ENCODE peak calls at places on chromosomes 13 and 19, in five cellular contexts. One of them, this sample, is unnamed.
A peak's percentile ranks its signal among the peaks of the same experiment; 100 is the strongest.

GRCh38 chr19:37304190-37304883 is 66.6 kb upstream of the ZNF527 start:
- DNase-seq in psoas muscle: peak; percentile 49
- DNase-seq in uterus: peak; percentile 45
- DNase-seq in choroid plexus epithelial cell: no peak
- DNase-seq in brain microvascular endothelial cell: no peak
- DNase-seq in this sample: no peak

GRCh38 chr13:42355118-42355840 is 83.3 kb downstream of the AKAP11 start:
- DNase-seq in uterus: no peak
- DNase-seq in choroid plexus epithelial cell: no peak
- DNase-seq in psoas muscle: no peak
- DNase-seq in brain microvascular endothelial cell: no peak
- DNase-seq in this sample: no peak

GRCh38 chr13:67048793-67049150 is 181.4 kb downstream of the PCDH9 start:
- DNase-seq in brain microvascular endothelial cell: peak; percentile 78
- DNase-seq in psoas muscle: no peak
- DNase-seq in choroid plexus epithelial cell: peak; percentile 91
- DNase-seq in uterus: no peak
- DNase-seq in this sample: no peak

GRCh38 chr13:26377038-26377437 is 123.1 kb downstream of the CDK8 start:
- DNase-seq in choroid plexus epithelial cell: peak; percentile 38
- DNase-seq in psoas muscle: peak; percentile 17
- DNase-seq in uterus: no peak
- DNase-seq in brain microvascular endothelial cell: peak; percentile 3
- DNase-seq in this sample: no peak

GRCh38 chr13:30737511-30738342 is 2.4 kb downstream of the ALOX5AP start:
- DNase-seq in uterus: no peak
- DNase-seq in choroid plexus epithelial cell: no peak
- DNase-seq in brain microvascular endothelial cell: no peak
- DNase-seq in psoas muscle: no peak
- DNase-seq in this sample: no peak

GRCh38 chr13:59643906-59644626 is 519.7 kb downstream of the DIAPH3 start:
- DNase-seq in psoas muscle: no peak
- DNase-seq in uterus: no peak
- DNase-seq in choroid plexus epithelial cell: no peak
- DNase-seq in brain microvascular endothelial cell: no peak
- DNase-seq in this sample: no peak

GRCh38 chr19:35618857-35619256 is 6.3 kb downstream of the HAUS5 start:
- DNase-seq in psoas muscle: no peak
- DNase-seq in brain microvascular endothelial cell: no peak
- DNase-seq in uterus: no peak
- DNase-seq in choroid plexus epithelial cell: no peak
- DNase-seq in this sample: no peak

GRCh38 chr13:31885994-31886393 is 145.6 kb upstream of the FRY start:
- DNase-seq in uterus: no peak
- DNase-seq in choroid plexus epithelial cell: peak; percentile 22
- DNase-seq in brain microvascular endothelial cell: no peak
- DNase-seq in psoas muscle: no peak
- DNase-seq in this sample: no peak

GRCh38 chr13:105276571-105276970 is 1258.9 kb downstream of the EFNB2 start:
- DNase-seq in choroid plexus epithelial cell: no peak
- DNase-seq in psoas muscle: no peak
- DNase-seq in brain microvascular endothelial cell: no peak
- DNase-seq in uterus: no peak
- DNase-seq in this sample: no peak

GRCh38 chr19:45391346-45391745 is 13.5 kb downstream of the PPP1R13L start:
- DNase-seq in choroid plexus epithelial cell: peak; percentile 44
- DNase-seq in uterus: no peak
- DNase-seq in brain microvascular endothelial cell: no peak
- DNase-seq in psoas muscle: no peak
- DNase-seq in this sample: no peak

GRCh38 chr19:58395979-58396627 is 647 bp downstream of the RNF225 start:
- DNase-seq in brain microvascular endothelial cell: no peak
- DNase-seq in choroid plexus epithelial cell: peak; percentile 17
- DNase-seq in psoas muscle: no peak
- DNase-seq in uterus: no peak
- DNase-seq in this sample: no peak

GRCh38 chr19:57290970-57291369 is 10.7 kb downstream of the ZNF460 start:
- DNase-seq in brain microvascular endothelial cell: no peak
- DNase-seq in psoas muscle: no peak
- DNase-seq in uterus: no peak
- DNase-seq in choroid plexus epithelial cell: no peak
- DNase-seq in this sample: no peak

GRCh38 chr13:28429096-28429495 is 65.8 kb downstream of the FLT1 start:
- DNase-seq in brain microvascular endothelial cell: no peak
- DNase-seq in uterus: no peak
- DNase-seq in choroid plexus epithelial cell: no peak
- DNase-seq in psoas muscle: no peak
- DNase-seq in this sample: no peak

GRCh38 chr13:100550433-100550832 is 38.2 kb downstream of the GGACT start:
- DNase-seq in uterus: peak; percentile 66
- DNase-seq in brain microvascular endothelial cell: peak; percentile 53
- DNase-seq in choroid plexus epithelial cell: peak; percentile 77
- DNase-seq in psoas muscle: peak; percentile 35
- DNase-seq in this sample: peak; percentile 75

GRCh38 chr19:2255112-2255845 is 938 bp downstream of the JSRP1 start:
- DNase-seq in brain microvascular endothelial cell: no peak
- DNase-seq in choroid plexus epithelial cell: no peak
- DNase-seq in uterus: no peak
- DNase-seq in psoas muscle: no peak
- DNase-seq in this sample: no peak

GRCh38 chr19:2255982-2256685 is at the start of gene JSRP1:
- DNase-seq in choroid plexus epithelial cell: no peak
- DNase-seq in uterus: no peak
- DNase-seq in psoas muscle: peak; percentile 90
- DNase-seq in brain microvascular endothelial cell: no peak
- DNase-seq in this sample: no peak

GRCh38 chr19:2253106-2254051 is 2.8 kb downstream of the JSRP1 start:
- DNase-seq in uterus: no peak
- DNase-seq in brain microvascular endothelial cell: no peak
- DNase-seq in choroid plexus epithelial cell: no peak
- DNase-seq in psoas muscle: no peak
- DNase-seq in this sample: no peak

GRCh38 chr19:2252481-2253105 is 3.5 kb downstream of the AMH start:
- DNase-seq in brain microvascular endothelial cell: no peak
- DNase-seq in psoas muscle: no peak
- DNase-seq in uterus: no peak
- DNase-seq in choroid plexus epithelial cell: no peak
- DNase-seq in this sample: no peak

DNA sequence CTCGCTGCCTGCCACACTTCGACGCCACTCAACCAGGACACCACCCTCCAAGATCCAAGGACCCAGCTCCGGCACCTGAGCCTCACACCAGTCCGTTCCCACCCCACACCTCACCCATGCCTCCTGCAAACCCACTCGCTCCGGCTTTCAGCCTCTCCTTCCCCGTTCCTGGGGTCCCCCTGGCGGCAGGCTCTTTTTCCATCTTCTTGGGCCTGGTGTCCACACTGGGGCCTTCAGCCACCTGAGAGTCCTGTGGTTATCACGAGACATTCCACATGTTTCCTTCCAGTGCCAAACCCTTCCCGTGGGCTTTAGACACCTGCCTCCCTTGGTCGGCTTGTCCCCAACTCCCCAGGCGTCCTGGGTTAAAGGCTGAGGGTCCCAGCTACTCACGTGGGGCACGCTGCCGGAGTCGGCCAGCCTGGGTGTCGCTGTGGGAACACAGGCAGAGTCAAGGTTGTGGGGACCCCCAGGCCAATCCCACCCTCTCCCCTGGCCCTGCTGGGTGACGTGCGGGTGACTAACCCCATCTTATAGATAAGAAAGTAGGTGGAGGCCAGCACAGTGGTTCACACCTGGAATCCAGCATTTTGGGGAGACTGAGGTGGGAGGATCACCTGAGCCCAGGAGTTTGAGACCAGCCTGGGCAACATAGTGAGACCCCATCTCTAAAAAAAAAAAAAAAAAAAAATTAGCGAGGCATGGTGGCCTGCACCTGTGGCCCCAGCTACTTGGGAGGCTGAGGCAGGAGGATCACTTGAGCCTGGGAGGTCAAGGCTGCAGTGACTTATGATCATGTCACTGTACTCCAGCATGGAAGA is 2.0 kb downstream of the JSRP1 start:
- DNase-seq in brain microvascular endothelial cell: no peak
- DNase-seq in psoas muscle: no peak
- DNase-seq in choroid plexus epithelial cell: peak; percentile 67
- DNase-seq in uterus: no peak
- DNase-seq in this sample: no peak
- TF ChIP-seq CTCF in brain microvascular endothelial cell: peak; percentile 77
- TF ChIP-seq CTCF in psoas muscle: peak; percentile 24
- TF ChIP-seq CTCF in choroid plexus epithelial cell: peak; percentile 79
- TF ChIP-seq CTCF in uterus: no peak
- TF ChIP-seq CTCF in this sample: peak; percentile 48

GRCh38 chr19:40756502-40757110 is 5.6 kb downstream of the SNRPA start:
- DNase-seq in uterus: no peak
- DNase-seq in psoas muscle: no peak
- DNase-seq in brain microvascular endothelial cell: no peak
- DNase-seq in choroid plexus epithelial cell: no peak
- DNase-seq in this sample: no peak
- TF ChIP-seq CTCF in uterus: no peak
- TF ChIP-seq CTCF in psoas muscle: no peak
- TF ChIP-seq CTCF in brain microvascular endothelial cell: no peak
- TF ChIP-seq CTCF in choroid plexus epithelial cell: no peak
- TF ChIP-seq CTCF in this sample: no peak

DNA sequence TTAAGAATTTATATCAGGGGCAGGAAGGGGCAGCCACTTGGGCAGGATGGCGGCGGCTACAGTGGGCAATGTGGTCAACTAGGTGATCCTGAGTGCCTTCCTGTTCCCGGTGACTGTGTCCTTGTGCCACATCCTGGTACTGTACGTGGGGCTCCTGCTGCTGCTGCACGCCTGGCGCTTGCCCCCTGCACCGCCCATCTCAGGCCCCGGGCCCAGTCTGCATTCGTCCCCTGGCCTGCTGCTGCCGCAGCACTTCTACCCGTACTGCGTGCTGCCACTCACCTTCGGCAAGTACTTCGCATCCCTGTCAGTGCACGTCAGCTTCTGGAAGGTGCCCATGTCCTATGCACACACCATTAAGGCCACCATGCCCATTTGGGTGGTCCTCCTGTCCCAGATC is 40.1 kb downstream of the IFT88 start:
- DNase-seq in uterus: no peak
- DNase-seq in brain microvascular endothelial cell: no peak
- DNase-seq in psoas muscle: no peak
- DNase-seq in choroid plexus epithelial cell: no peak
- DNase-seq in this sample: no peak
- TF ChIP-seq CTCF in uterus: no peak
- TF ChIP-seq CTCF in brain microvascular endothelial cell: no peak
- TF ChIP-seq CTCF in psoas muscle: no peak
- TF ChIP-seq CTCF in choroid plexus epithelial cell: no peak
- TF ChIP-seq CTCF in this sample: no peak

GRCh38 chr19:39407644-39408391 is 1.2 kb downstream of the ZFP36 start:
- DNase-seq in brain microvascular endothelial cell: no peak
- DNase-seq in uterus: peak; percentile 50
- DNase-seq in choroid plexus epithelial cell: peak; percentile 45
- DNase-seq in psoas muscle: peak; percentile 51
- DNase-seq in this sample: no peak

GRCh38 chr19:39405261-39405912 is 1.3 kb upstream of the ZFP36 start:
- DNase-seq in brain microvascular endothelial cell: no peak
- DNase-seq in uterus: peak; percentile 38
- DNase-seq in psoas muscle: no peak
- DNase-seq in choroid plexus epithelial cell: no peak
- DNase-seq in this sample: no peak

GRCh38 chr19:39407394-39407643 is 672 bp downstream of the ZFP36 start:
- DNase-seq in psoas muscle: no peak
- DNase-seq in brain microvascular endothelial cell: no peak
- DNase-seq in choroid plexus epithelial cell: no peak
- DNase-seq in uterus: no peak
- DNase-seq in this sample: no peak

GRCh38 chr19:39405930-39406655 is 554 bp upstream of the ZFP36 start:
- DNase-seq in brain microvascular endothelial cell: no peak
- DNase-seq in uterus: no peak
- DNase-seq in psoas muscle: peak; percentile 91
- DNase-seq in choroid plexus epithelial cell: peak; percentile 44
- DNase-seq in this sample: no peak

GRCh38 chr19:39406656-39407393 is at the start of gene ZFP36:
- DNase-seq in brain microvascular endothelial cell: peak; percentile 80
- DNase-seq in uterus: peak; percentile 94
- DNase-seq in psoas muscle: peak; percentile 59
- DNase-seq in choroid plexus epithelial cell: peak; percentile 89
- DNase-seq in this sample: peak; percentile 96
- TF ChIP-seq CTCF in brain microvascular endothelial cell: no peak
- TF ChIP-seq CTCF in uterus: no peak
- TF ChIP-seq CTCF in psoas muscle: no peak
- TF ChIP-seq CTCF in choroid plexus epithelial cell: no peak
- TF ChIP-seq CTCF in this sample: no peak

GRCh38 chr19:8017808-8018207 is 12.4 kb upstream of the ELAVL1 start:
- DNase-seq in choroid plexus epithelial cell: no peak
- DNase-seq in uterus: no peak
- DNase-seq in psoas muscle: no peak
- DNase-seq in brain microvascular endothelial cell: no peak
- DNase-seq in this sample: no peak
- TF ChIP-seq CTCF in choroid plexus epithelial cell: peak; percentile 32
- TF ChIP-seq CTCF in uterus: no peak
- TF ChIP-seq CTCF in psoas muscle: peak; percentile 4
- TF ChIP-seq CTCF in brain microvascular endothelial cell: no peak
- TF ChIP-seq CTCF in this sample: no peak

GRCh38 chr13:45445053-45445452 is 19.7 kb upstream of the COG3 start:
- DNase-seq in psoas muscle: no peak
- DNase-seq in uterus: no peak
- DNase-seq in brain microvascular endothelial cell: no peak
- DNase-seq in choroid plexus epithelial cell: no peak
- DNase-seq in this sample: peak; percentile 8

GRCh38 chr13:45439781-45440462 is 21.7 kb upstream of the SLC25A30 start:
- DNase-seq in psoas muscle: no peak
- DNase-seq in uterus: no peak
- DNase-seq in choroid plexus epithelial cell: peak; percentile 29
- DNase-seq in brain microvascular endothelial cell: no peak
- DNase-seq in this sample: no peak

GRCh38 chr13:45446181-45446580 is 18.6 kb upstream of the COG3 start:
- DNase-seq in psoas muscle: no peak
- DNase-seq in choroid plexus epithelial cell: peak; percentile 76
- DNase-seq in brain microvascular endothelial cell: peak; percentile 67
- DNase-seq in uterus: no peak
- DNase-seq in this sample: peak; percentile 21

GRCh38 chr13:45439000-45439399 is 20.8 kb upstream of the SLC25A30 start:
- DNase-seq in brain microvascular endothelial cell: no peak
- DNase-seq in psoas muscle: no peak
- DNase-seq in choroid plexus epithelial cell: no peak
- DNase-seq in uterus: no peak
- DNase-seq in this sample: no peak

GRCh38 chr13:45441633-45442032 is 23.1 kb upstream of the COG3 start:
- DNase-seq in uterus: no peak
- DNase-seq in brain microvascular endothelial cell: peak; percentile 11
- DNase-seq in psoas muscle: no peak
- DNase-seq in choroid plexus epithelial cell: peak; percentile 76
- DNase-seq in this sample: no peak
- TF ChIP-seq CTCF in uterus: no peak
- TF ChIP-seq CTCF in brain microvascular endothelial cell: peak; percentile 54
- TF ChIP-seq CTCF in psoas muscle: peak; percentile 29
- TF ChIP-seq CTCF in choroid plexus epithelial cell: peak; percentile 64
- TF ChIP-seq CTCF in this sample: peak; percentile 43

This sample was measured in osteocyte.